ENCODE peak calls at places on chromosomes 13 and 19, in six cellular contexts. V, K, U, A, S and B are unnamed samples.

GRCh38 chr19:45140533-45140932 is 20.2 kb downstream of the NKPD1 start:
- DNase-seq in U (no peak), K (no peak), S (no peak), V (no peak), A (no peak), B (no peak)

GRCh38 chr13:102645701-102646100 is 48.9 kb downstream of the TPP2 start:
- DNase-seq in U (no peak), S (no peak), K (no peak), V (no peak), A (no peak), B (no peak)

GRCh38 chr13:65453982-65454381 is 1776.2 kb downstream of the PCDH9 start:
- DNase-seq in S (no peak), A (no peak), K (no peak), U (no peak), V (no peak), B (no peak)

GRCh38 chr19:51887522-51888498 is at the start of gene ZNF577:
- DNase-seq in A (peak; percentile 83), V (peak; percentile 89), S (peak; percentile 93), U (no peak), K (peak; percentile 92), B (peak; percentile 92)

GRCh38 chr13:113403255-113404104 is 39.5 kb upstream of the GRTP1 start:
- DNase-seq in U (no peak), V (no peak), A (peak; percentile 26), S (peak; percentile 61), K (peak; percentile 44), B (no peak)

GRCh38 chr13:25776722-25777121 is 275.1 kb downstream of the SHISA2 start:
- DNase-seq in A (no peak), K (no peak), U (no peak), V (no peak), S (no peak), B (no peak)

GRCh38 chr19:4633140-4633967 is 6.0 kb upstream of the TNFAIP8L1 start:
- DNase-seq in U (peak; percentile 80), K (peak; percentile 91), A (peak; percentile 77), V (peak; percentile 79), S (peak; percentile 78), B (no peak)

GRCh38 chr13:35855531-35856019 is 275.6 kb downstream of the DCLK1 start:
- DNase-seq in K (peak; percentile 96), U (no peak), S (no peak), V (no peak), A (no peak), B (peak; percentile 78)

GRCh38 chr13:110339263-110339662 is 32.2 kb downstream of the COL4A2 start:
- DNase-seq in U (no peak), A (no peak), S (no peak), K (no peak), V (no peak), B (no peak)

GRCh38 chr19:52897149-52897935 is at the start of gene ZNF320:
- DNase-seq in S (peak; percentile 98), U (peak; percentile 62), A (peak; percentile 98), K (peak; percentile 99), V (peak; percentile 96), B (peak; percentile 98)

GRCh38 chr13:70390968-70391367 is 282.7 kb upstream of the KLHL1 start:
- DNase-seq in V (no peak), U (no peak), K (no peak), S (no peak), A (no peak), B (no peak)

GRCh38 chr13:70391678-70392077 is 283.4 kb upstream of the KLHL1 start:
- DNase-seq in U (no peak), S (no peak), K (peak; percentile 79), A (no peak), V (no peak), B (no peak)

GRCh38 chr13:70390064-70390463 is 281.8 kb upstream of the KLHL1 start:
- DNase-seq in A (no peak), K (no peak), V (no peak), S (no peak), U (no peak), B (no peak)

GRCh38 chr13:70386919-70387318 is 278.7 kb upstream of the KLHL1 start:
- DNase-seq in U (no peak), K (no peak), A (peak; percentile 27), V (no peak), S (no peak), B (no peak)

GRCh38 chr13:70388935-70389334 is 280.7 kb upstream of the KLHL1 start:
- DNase-seq in K (no peak), S (no peak), A (no peak), V (no peak), U (no peak), B (no peak)
- H3K4me3 ChIP-seq in K (no peak overlapping the region), S (no peak overlapping the region), A (no peak overlapping the region), V (no peak overlapping the region), U (no peak overlapping the region), B (no peak overlapping the region)

GRCh38 chr19:11853358-11853757 is 4.8 kb downstream of the ZNF439 start:
- DNase-seq in S (no peak), V (no peak), K (no peak), U (no peak), A (no peak), B (no peak)

GRCh38 chr19:11848594-11849263 is at the start of gene ZNF439:
- DNase-seq in K (peak; percentile 64), V (peak; percentile 7), A (peak; percentile 95), S (peak; percentile 93), U (peak; percentile 8), B (peak; percentile 90)

GRCh38 chr19:11848200-11848593 is 329 bp upstream of the ZNF439 start:
- DNase-seq in A (no peak), V (no peak), U (no peak), S (no peak), K (no peak), B (no peak)

GRCh38 chr19:11843741-11844140 is 4.8 kb upstream of the ZNF439 start:
- DNase-seq in A (no peak), K (no peak), U (no peak), S (no peak), V (no peak), B (no peak)

GRCh38 chr19:11849264-11849615 is 714 bp downstream of the ZNF439 start:
- DNase-seq in U (no peak), A (no peak), V (no peak), S (no peak), K (no peak), B (no peak)
- H3K4me1 ChIP-seq in U (no peaks in the 10 kb centered on the region), A (peaks cover 18% of the 10 kb centered on the region), V (no peaks in the 10 kb centered on the region), S (peaks cover 2% of the 10 kb centered on the region), K (no peaks in the 10 kb centered on the region), B (peaks cover 22% of the 10 kb centered on the region)

GRCh38 chr19:18587962-18588610 is 512 bp upstream of the REX1BD start:
- DNase-seq in K (peak; percentile 53), A (no peak), U (no peak), S (no peak), V (no peak), B (no peak)

GRCh38 chr19:18591735-18592385 is 3.3 kb downstream of the REX1BD start:
- DNase-seq in A (no peak), U (no peak), K (no peak), V (no peak), S (no peak), B (no peak)

GRCh38 chr19:18589380-18590272 is 1.0 kb downstream of the REX1BD start:
- DNase-seq in U (peak; percentile 50), K (peak; percentile 95), S (peak; percentile 86), A (peak; percentile 83), V (peak; percentile 54), B (no peak)

GRCh38 chr19:18588611-18589379 is at the start of gene REX1BD:
- DNase-seq in K (peak; percentile 95), A (peak; percentile 89), V (peak; percentile 85), S (peak; percentile 90), U (no peak), B (peak; percentile 94)

GRCh38 chr19:18590273-18591272 is 2.0 kb downstream of the REX1BD start:
- DNase-seq in K (peak; percentile 99), A (no peak), V (no peak), U (peak; percentile 75), S (no peak), B (no peak)
- TF ChIP-seq CTCF in K (peak; percentile 84), A (no peak), V (peak; percentile 4), U (peak; percentile 79), S (no peak), B (no peak)

GRCh38 chr19:289651-290538 is 1.3 kb downstream of the PLPP2 start:
- DNase-seq in S (no peak), A (peak; percentile 69), U (peak; percentile 7), K (peak; percentile 94), V (peak; percentile 35), B (no peak)
- H3K4me3 ChIP-seq in S (no peak overlapping the region), A (peak overlapping the region; percentile 48), U (peak overlapping the region; percentile 54), K (peak overlapping the region; percentile 47), V (peak overlapping the region; percentile 48), B (peak overlapping the region; percentile 50)

GRCh38 chr13:46602531-46602930 is 49.6 kb downstream of the LRCH1 start:
- DNase-seq in S (no peak), V (no peak), K (no peak), U (no peak), A (no peak), B (no peak)
- H3K4me1 ChIP-seq in S (peaks cover 2% of the 10 kb centered on the region), V (peaks cover 21% of the 10 kb centered on the region), K (peaks cover 6% of the 10 kb centered on the region), U (peaks cover 3% of the 10 kb centered on the region), A (peaks cover 85% of the 10 kb centered on the region), B (peaks cover 72% of the 10 kb centered on the region)

DNA sequence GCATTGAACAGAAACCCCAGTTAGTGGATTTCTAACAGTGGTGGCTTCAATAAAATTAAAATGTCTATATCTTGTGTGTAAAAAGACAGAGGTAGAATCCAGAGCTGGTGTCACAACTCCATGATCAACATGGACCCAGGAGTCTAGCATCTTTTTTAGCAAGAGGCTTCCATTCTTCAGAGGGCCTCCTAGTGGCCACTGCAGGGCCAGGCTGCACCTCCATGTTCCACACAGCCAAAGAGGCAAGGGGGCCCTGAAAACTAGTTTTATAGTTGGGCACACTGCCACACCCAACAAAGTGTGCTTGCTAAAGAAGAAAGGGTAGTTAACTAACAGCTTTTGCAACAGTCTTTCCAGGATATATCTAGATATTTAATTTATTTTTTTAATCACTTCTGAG is 12.9 kb downstream of the N4BP2L1 start:
- DNase-seq in V (no peak), S (no peak), A (no peak), U (no peak), K (peak; percentile 81), B (no peak)
- TF ChIP-seq CTCF in V (peak; percentile 58), S (no peak), A (peak; percentile 42), U (peak; percentile 69), K (peak; percentile 92), B (no peak)

DNA sequence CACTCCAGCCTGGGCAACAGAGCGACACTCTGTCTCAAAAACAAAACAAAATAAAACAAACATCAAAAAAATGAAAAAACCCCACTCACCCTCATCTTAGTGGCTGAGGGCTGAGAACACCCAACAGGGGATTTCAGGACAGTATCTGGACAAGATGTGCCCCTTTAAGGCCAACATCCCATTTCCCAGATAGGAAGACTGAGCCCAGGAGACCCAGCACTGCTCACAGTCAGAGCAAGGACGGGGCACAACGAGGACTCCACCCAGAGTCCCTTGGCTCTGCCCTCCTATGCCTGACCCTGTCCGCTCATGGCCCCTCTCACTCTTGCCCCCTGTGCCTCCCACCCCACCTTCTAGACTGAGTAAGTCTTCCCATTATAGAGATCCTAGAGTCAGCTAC is 52.9 kb upstream of the CYP4F8 start:
- DNase-seq in V (no peak), U (no peak), A (no peak), S (no peak), K (peak; percentile 10), B (no peak)
- H3K4me3 ChIP-seq in V (no peak overlapping the region), U (no peak overlapping the region), A (no peak overlapping the region), S (no peak overlapping the region), K (no peak overlapping the region), B (no peak overlapping the region)

GRCh38 chr13:79480954-79481684 is at the start of gene NDFIP2:
- DNase-seq in K (peak; percentile 93), U (no peak), S (peak; percentile 91), A (peak; percentile 90), V (peak; percentile 85), B (peak; percentile 91)
- H3K4me1 ChIP-seq in K (peaks cover 4% of the 10 kb centered on the region), U (peaks cover 11% of the 10 kb centered on the region), S (peaks cover 2% of the 10 kb centered on the region), A (peaks cover 33% of the 10 kb centered on the region), V (peaks cover 9% of the 10 kb centered on the region), B (peaks cover 54% of the 10 kb centered on the region)